ENCODE peak calls at places on chromosome 14, in seven cellular contexts. M, W, Q, C, I, Z and L are unnamed samples.
A peak's percentile ranks its signal among the peaks of the same experiment; 100 is the strongest.

GRCh38 chr14:52683985-52684520 is 11.3 kb downstream of the ERO1A start:
- DNase-seq in M (no peak), W (no peak), Q (no peak), C (no peak), I (no peak), Z (no peak), L (no peak)

GRCh38 chr14:47674148-47674545 is 1.3 kb downstream of the MDGA2 start:
- DNase-seq in M (no peak), W (no peak), Q (no peak), C (peak; percentile 30), I (no peak), Z (no peak), L (no peak)

GRCh38 chr14:50985124-50985815 is 41.0 kb upstream of the PYGL start:
- DNase-seq in M (no peak), W (no peak), Q (no peak), C (peak; percentile 65), I (no peak), Z (no peak), L (no peak)

GRCh38 chr14:91113829-91114078 is at the start of gene DGLUCY:
- DNase-seq in M (no peak), W (peak; percentile 81), Q (peak; percentile 87), C (no peak), I (no peak), Z (peak; percentile 59), L (peak; percentile 20)

GRCh38 chr14:54253195-54253947 is 143.4 kb upstream of the CDKN3 start:
- DNase-seq in M (no peak), W (no peak), Q (no peak), C (no peak), I (peak; percentile 14), Z (peak; percentile 86), L (no peak)

GRCh38 chr14:99119554-99119953 is 152.4 kb downstream of the BCL11B start:
- DNase-seq in M (no peak), W (peak; percentile 7), Q (no peak), C (peak; percentile 41), I (no peak), Z (no peak), L (no peak)

GRCh38 chr14:55116246-55117030 is 12.6 kb upstream of the LGALS3 start:
- DNase-seq in M (no peak), W (no peak), Q (no peak), C (no peak), I (no peak), Z (no peak), L (no peak)

GRCh38 chr14:49420201-49420600 is 166.0 kb downstream of the RPS29 start:
- DNase-seq in M (no peak), W (no peak), Q (no peak), C (no peak), I (no peak), Z (no peak), L (no peak)

GRCh38 chr14:100067481-100067880 is 2.3 kb downstream of the EVL start:
- DNase-seq in M (no peak), W (no peak), Q (no peak), C (no peak), I (no peak), Z (no peak), L (no peak)

GRCh38 chr14:103290056-103290455 is 44.0 kb upstream of the EIF5 start:
- DNase-seq in M (no peak), W (no peak), Q (no peak), C (no peak), I (no peak), Z (no peak), L (no peak)

GRCh38 chr14:23358553-23359166 is 6.0 kb upstream of the SLC22A17 start:
- DNase-seq in M (no peak), W (no peak), Q (no peak), C (no peak), I (no peak), Z (no peak), L (no peak)

GRCh38 chr14:24887623-24888304 is 162.2 kb downstream of the STXBP6 start:
- DNase-seq in M (no peak), W (no peak), Q (no peak), C (no peak), I (no peak), Z (no peak), L (no peak)

GRCh38 chr14:73567951-73568885 is 795 bp upstream of the ACOT2 start:
- DNase-seq in M (no peak), W (no peak), Q (no peak), C (no peak), I (no peak), Z (peak; percentile 16), L (no peak)

GRCh38 chr14:26992403-26993115 is 394.7 kb upstream of the NOVA1 start:
- DNase-seq in M (no peak), W (no peak), Q (no peak), C (no peak), I (no peak), Z (no peak), L (no peak)

GRCh38 chr14:39203659-39204606 is 28.9 kb downstream of the PNN start:
- DNase-seq in M (no peak), W (no peak), Q (no peak), C (no peak), I (peak; percentile 31), Z (no peak), L (no peak)

GRCh38 chr14:71056168-71056567 is 148.9 kb downstream of the PCNX1 start:
- DNase-seq in M (no peak), W (no peak), Q (no peak), C (no peak), I (no peak), Z (peak; percentile 7), L (no peak)

GRCh38 chr14:95065411-95065810 is 91.9 kb downstream of the DICER1 start:
- DNase-seq in M (no peak), W (no peak), Q (no peak), C (no peak), I (no peak), Z (no peak), L (no peak)

GRCh38 chr14:104659764-104660523 is 29.5 kb upstream of the INF2 start:
- DNase-seq in M (no peak), W (no peak), Q (no peak), C (no peak), I (no peak), Z (no peak), L (no peak)

GRCh38 chr14:104937694-104938365 is 13.2 kb downstream of the PLD4 start:
- DNase-seq in M (no peak), W (no peak), Q (no peak), C (no peak), I (no peak), Z (no peak), L (no peak)

GRCh38 chr14:61335876-61336275 is 14.5 kb downstream of the PRKCH start:
- DNase-seq in M (no peak), W (no peak), Q (no peak), C (no peak), I (no peak), Z (no peak), L (no peak)

GRCh38 chr14:79661762-79662161 is 549.5 kb downstream of the DIO2 start:
- DNase-seq in M (no peak), W (no peak), Q (no peak), C (peak; percentile 0), I (no peak), Z (no peak), L (no peak)

GRCh38 chr14:59428581-59429012 is 36.6 kb downstream of the GPR135 start:
- DNase-seq in M (no peak), W (no peak), Q (no peak), C (no peak), I (no peak), Z (peak; percentile 42), L (no peak)

GRCh38 chr14:96507723-96508122 is 5.5 kb downstream of the PAPOLA start:
- DNase-seq in M (no peak), W (no peak), Q (no peak), C (no peak), I (no peak), Z (no peak), L (no peak)

GRCh38 chr14:104656014-104656714 is 33.3 kb upstream of the INF2 start:
- DNase-seq in M (no peak), W (no peak), Q (no peak), C (no peak), I (no peak), Z (no peak), L (no peak)

GRCh38 chr14:23572841-23573240 is 5.2 kb upstream of the AP1G2 start:
- DNase-seq in M (no peak), W (no peak), Q (no peak), C (no peak), I (no peak), Z (no peak), L (no peak)

GRCh38 chr14:60064491-60065072 is 27.1 kb upstream of the PCNX4 start:
- DNase-seq in M (no peak), W (no peak), Q (no peak), C (peak; percentile 7), I (no peak), Z (peak; percentile 46), L (no peak)

GRCh38 chr14:73472182-73473114 is 14.1 kb upstream of the NUMB start:
- DNase-seq in M (no peak), W (no peak), Q (no peak), C (peak; percentile 78), I (peak; percentile 25), Z (peak; percentile 73), L (no peak)

GRCh38 chr14:75941030-75941429 is 40.8 kb downstream of the TGFB3 start:
- DNase-seq in M (no peak), W (no peak), Q (no peak), C (no peak), I (no peak), Z (peak; percentile 3), L (no peak)

GRCh38 chr14:73252491-73253322 is 15.4 kb downstream of the PAPLN start:
- DNase-seq in M (no peak), W (no peak), Q (no peak), C (no peak), I (no peak), Z (no peak), L (no peak)

GRCh38 chr14:93906341-93907329 is 20.5 kb upstream of the FAM181A start:
- DNase-seq in M (no peak), W (peak; percentile 68), Q (no peak), C (peak; percentile 23), I (peak; percentile 72), Z (peak; percentile 16), L (no peak)

GRCh38 chr14:95564060-95564459 is 29.2 kb downstream of the GLRX5 start:
- DNase-seq in M (no peak), W (no peak), Q (no peak), C (no peak), I (no peak), Z (no peak), L (no peak)

GRCh38 chr14:91315844-91316267 is 71.4 kb upstream of the GPR68 start:
- DNase-seq in M (no peak), W (no peak), Q (no peak), C (no peak), I (no peak), Z (no peak), L (peak; percentile 84)

GRCh38 chr14:60349663-60350365 is 100.8 kb downstream of the PPM1A start:
- DNase-seq in M (no peak), W (no peak), Q (no peak), C (peak; percentile 59), I (peak; percentile 31), Z (peak; percentile 37), L (peak; percentile 6)

GRCh38 chr14:56808314-56809201 is 1.7 kb downstream of the OTX2 start:
- DNase-seq in M (no peak), W (no peak), Q (no peak), C (no peak), I (no peak), Z (no peak), L (no peak)

GRCh38 chr14:71169861-71170260 is 262.6 kb downstream of the PCNX1 start:
- DNase-seq in M (no peak), W (no peak), Q (no peak), C (peak; percentile 70), I (no peak), Z (no peak), L (no peak)

GRCh38 chr14:67748312-67748711 is 46.6 kb downstream of the RDH12 start:
- DNase-seq in M (no peak), W (no peak), Q (no peak), C (no peak), I (no peak), Z (no peak), L (no peak)

GRCh38 chr14:101480022-101480746 is 81.1 kb upstream of the DIO3 start:
- DNase-seq in M (no peak), W (no peak), Q (peak; percentile 45), C (no peak), I (no peak), Z (no peak), L (no peak)